ENCODE peak calls at places on chromosome 10, in eight cellular contexts. Z is colonic mucosa; U is testis; X is K562; M is gastrocnemius medialis; F is CD4-positive, alpha-beta T cell; K is fibroblast of lung; B is H1. R is an unnamed sample. For H3K9me3, the result is how much of the 10 kb centered on the place peaks cover.

GRCh38 chr10:33143160-33143728 is 185.2 kb upstream of the ITGB1 start:
- DNase-seq in U (no peak), M (no peak), F (peak), X (no peak), Z (no peak), K (peak), B (no peak), R (no peak)

GRCh38 chr10:13347235-13348156 is 597 bp downstream of the SEPHS1 start:
- DNase-seq in F (peak), B (peak), U (peak), Z (peak), X (peak), K (peak), M (peak), R (peak)

GRCh38 chr10:33248638-33249037 is 85.8 kb downstream of the NRP1 start:
- DNase-seq in U (no peak), Z (no peak), F (peak), M (no peak), B (no peak), X (no peak), K (peak), R (no peak)

GRCh38 chr10:86755740-86756510 is 494 bp upstream of the BMPR1A start:
- DNase-seq in U (peak), X (peak), Z (peak), B (peak), F (peak), K (peak), M (peak), R (peak)

GRCh38 chr10:11639346-11639745 is 27.9 kb upstream of the USP6NL start:
- DNase-seq in U (no peak), Z (no peak), K (no peak), M (no peak), F (no peak), X (no peak), B (no peak), R (no peak)

GRCh38 chr10:24721254-24722106 is 2.2 kb downstream of the ARHGAP21 start:
- DNase-seq in M (peak), U (peak), B (peak), K (no peak), F (no peak), X (peak), Z (peak), R (peak)

GRCh38 chr10:49682879-49683278 is 3.4 kb downstream of the C10orf53 start:
- DNase-seq in Z (no peak), B (no peak), F (no peak), U (no peak), M (no peak), X (no peak), K (no peak), R (no peak)

GRCh38 chr10:74854610-74855009 is 28.2 kb downstream of the KAT6B start:
- DNase-seq in U (no peak), M (no peak), K (no peak), B (no peak), F (no peak), X (no peak), Z (no peak), R (no peak)

GRCh38 chr10:92901819-92902234 is 53.5 kb downstream of the EXOC6 start:
- DNase-seq in K (no peak), B (no peak), M (no peak), X (no peak), F (peak), U (no peak), Z (no peak), R (no peak)

GRCh38 chr10:80924063-80924952 is 386.6 kb downstream of the SH2D4B start:
- DNase-seq in X (peak), K (peak), U (peak), B (peak), F (no peak), Z (peak), M (no peak), R (no peak)

GRCh38 chr10:47346572-47347302 is 1.4 kb upstream of the RBP3 start:
- DNase-seq in M (no peak), X (no peak), Z (peak), B (no peak), K (peak), F (no peak), U (no peak), R (no peak)

GRCh38 chr10:73439055-73439454 is 5.7 kb upstream of the MSS51 start:
- DNase-seq in F (no peak), M (no peak), U (no peak), B (no peak), X (no peak), Z (no peak), K (peak), R (no peak)

GRCh38 chr10:73432646-73433537 is 469 bp downstream of the MSS51 start:
- DNase-seq in X (no peak), B (no peak), K (no peak), F (no peak), M (no peak), Z (no peak), U (no peak), R (no peak)

DNA sequence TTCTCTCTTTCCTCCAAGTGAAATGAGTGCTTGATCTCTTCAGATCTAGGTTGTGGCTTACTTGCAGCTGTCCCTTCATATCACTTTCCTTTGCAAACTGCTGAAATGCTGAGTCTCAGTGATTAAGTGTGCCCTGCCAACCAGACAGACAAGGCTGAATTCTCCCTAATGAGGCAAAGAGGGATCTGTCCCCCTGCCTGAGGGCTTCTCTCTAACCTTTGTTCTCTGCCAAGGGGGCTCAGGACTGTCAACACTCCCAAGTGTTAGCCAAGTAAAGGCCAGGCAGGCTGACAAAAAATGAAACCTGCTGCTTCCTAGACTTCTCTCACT is at the start of gene MSS51:
- DNase-seq in F (no peak), Z (no peak), K (no peak), X (no peak), B (no peak), M (peak), U (no peak), R (peak)
- TF ChIP-seq CTCF in F (no peak), Z (no peak), K (no peak), X (no peak), B (no peak), M (no peak), U (no peak), R (no peak)

GRCh38 chr10:77120697-77121096 is 516.9 kb downstream of the KCNMA1 start:
- DNase-seq in M (no peak), B (no peak), X (no peak), Z (no peak), F (no peak), K (no peak), U (no peak), R (no peak)

GRCh38 chr10:77120012-77120411 is 517.6 kb downstream of the KCNMA1 start:
- DNase-seq in K (no peak), B (no peak), F (no peak), U (no peak), X (no peak), M (no peak), Z (no peak), R (no peak)

GRCh38 chr10:77117501-77117900 is 520.1 kb downstream of the KCNMA1 start:
- DNase-seq in Z (no peak), X (no peak), K (no peak), B (no peak), F (no peak), M (no peak), U (no peak), R (no peak)

GRCh38 chr10:77116904-77117303 is 520.7 kb downstream of the KCNMA1 start:
- DNase-seq in Z (no peak), K (no peak), M (no peak), B (no peak), F (no peak), U (no peak), X (no peak), R (no peak)

GRCh38 chr10:77118603-77119282 is 518.9 kb downstream of the KCNMA1 start:
- DNase-seq in B (no peak), U (no peak), Z (no peak), F (no peak), K (no peak), M (no peak), X (no peak), R (no peak)
- H3K9me3 ChIP-seq in B (under half), U (under half), Z (under half), F (under half), K (under half), M (under half), X (under half), R (under half)

DNA sequence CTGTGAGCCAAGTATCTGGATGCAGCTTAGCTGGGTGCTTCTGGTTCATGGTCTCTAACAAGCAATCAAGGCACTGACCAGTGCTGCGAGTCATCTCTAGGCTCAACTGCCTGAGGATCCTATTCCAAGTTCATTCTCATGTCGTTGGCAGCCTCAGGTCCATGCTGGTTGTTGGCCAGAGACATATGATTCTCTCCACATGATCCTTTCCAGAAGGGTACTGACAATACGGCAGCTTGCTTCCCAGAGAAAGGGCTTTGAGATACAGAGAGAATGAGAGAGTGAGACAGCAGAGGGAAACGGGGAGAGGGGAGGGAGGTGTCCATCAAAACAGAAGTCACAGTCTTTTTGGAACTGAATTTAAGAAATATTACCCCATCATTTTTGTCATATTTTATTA is 405.6 kb downstream of the XPNPEP1 start:
- DNase-seq in X (no peak), Z (no peak), U (no peak), M (no peak), K (no peak), B (no peak), F (no peak), R (no peak)
- H3K27ac ChIP-seq in X (no peak), Z (no peak), U (no peak), M (no peak), K (no peak), B (no peak), F (no peak), R (no peak)

DNA sequence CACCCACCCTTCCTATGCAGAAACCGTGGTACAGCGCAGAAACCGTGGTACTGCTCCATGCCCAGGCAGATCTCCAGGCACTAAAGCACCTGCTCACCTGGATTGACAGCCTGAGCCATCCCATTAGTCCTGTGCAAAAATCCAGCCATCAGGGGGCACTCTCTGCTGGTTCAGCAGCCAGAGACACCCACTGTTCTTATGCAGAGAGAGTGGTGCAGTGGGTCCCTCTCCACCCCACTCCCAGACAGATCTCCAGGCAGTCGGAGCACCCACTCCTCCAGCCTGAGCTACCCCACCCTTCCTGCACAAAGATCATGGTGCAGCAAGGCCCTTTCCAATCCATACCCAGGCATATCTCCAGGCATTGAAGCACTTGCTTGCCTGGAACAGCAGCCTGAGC is 219.8 kb downstream of the CTNNA3 start:
- DNase-seq in X (no peak), B (peak), K (no peak), F (no peak), U (no peak), Z (no peak), M (no peak), R (no peak)
- TF ChIP-seq CTCF in X (no peak), B (peak), K (no peak), F (no peak), U (no peak), Z (no peak), M (no peak), R (no peak)

DNA sequence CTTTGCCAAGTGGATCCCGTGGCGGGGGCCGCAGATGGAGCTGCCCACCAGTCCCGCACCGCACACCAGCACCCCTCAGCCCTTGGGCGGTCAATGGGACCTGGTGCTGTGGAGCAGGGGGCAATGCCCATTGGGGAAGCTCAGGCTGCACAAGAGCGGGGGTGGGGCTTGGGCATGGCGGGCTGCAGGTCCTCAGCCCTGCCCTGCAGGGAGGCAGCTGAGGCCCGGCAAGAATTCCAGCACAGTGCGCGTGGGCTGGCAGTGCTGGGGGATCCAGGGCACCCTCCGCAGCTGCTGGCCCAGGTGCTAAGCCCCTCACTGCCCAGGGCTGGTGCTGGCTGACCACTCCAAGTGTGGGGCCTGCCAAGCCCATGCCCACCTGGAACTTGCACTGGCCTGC is 136.2 kb upstream of the ANKRD30A start:
- DNase-seq in X (no peak), Z (no peak), M (no peak), K (no peak), U (no peak), F (no peak), B (no peak), R (no peak)
- H3K9me3 ChIP-seq in X (under half), Z (under half), M (under half), K (under half), U (under half), F (under half), B (half or more), R (under half)